ENCODE peak calls at places on chromosomes 1 and 21, in seven cellular contexts. One of them, this sample, is unnamed.

GRCh38 chr1:47229031-47229831 is 2.8 kb downstream of the TAL1 start:
- DNase-seq in neural progenitor cell: peak; percentile 64
- DNase-seq in lung: no peak
- DNase-seq in Panc1: no peak
- DNase-seq in upper lobe of left lung: no peak
- DNase-seq in left ventricle myocardium inferior: no peak
- DNase-seq in neuronal stem cell: no peak
- DNase-seq in this sample: no peak

GRCh38 chr1:93964777-93965200 is 55.6 kb upstream of the GCLM start:
- DNase-seq in neural progenitor cell: no peak
- DNase-seq in lung: no peak
- DNase-seq in Panc1: no peak
- DNase-seq in upper lobe of left lung: no peak
- DNase-seq in left ventricle myocardium inferior: no peak
- DNase-seq in neuronal stem cell: no peak
- DNase-seq in this sample: no peak

GRCh38 chr1:235015291-235015990 is 113.2 kb downstream of the TOMM20 start:
- DNase-seq in neural progenitor cell: no peak
- DNase-seq in lung: no peak
- DNase-seq in Panc1: no peak
- DNase-seq in upper lobe of left lung: no peak
- DNase-seq in left ventricle myocardium inferior: no peak
- DNase-seq in neuronal stem cell: no peak
- DNase-seq in this sample: no peak

GRCh38 chr1:181092056-181092455 is 3.6 kb downstream of the IER5 start:
- DNase-seq in neural progenitor cell: no peak
- DNase-seq in lung: no peak
- DNase-seq in Panc1: no peak
- DNase-seq in upper lobe of left lung: no peak
- DNase-seq in left ventricle myocardium inferior: no peak
- DNase-seq in neuronal stem cell: no peak
- DNase-seq in this sample: no peak

GRCh38 chr1:234206651-234207284 is 166.5 kb upstream of the COA6 start:
- DNase-seq in neural progenitor cell: no peak
- DNase-seq in lung: no peak
- DNase-seq in Panc1: peak; percentile 80
- DNase-seq in upper lobe of left lung: no peak
- DNase-seq in left ventricle myocardium inferior: peak; percentile 30
- DNase-seq in neuronal stem cell: no peak
- DNase-seq in this sample: no peak

GRCh38 chr21:35138665-35139381 is 89.7 kb upstream of the RUNX1 start:
- DNase-seq in neural progenitor cell: no peak
- DNase-seq in lung: no peak
- DNase-seq in Panc1: no peak
- DNase-seq in upper lobe of left lung: no peak
- DNase-seq in left ventricle myocardium inferior: no peak
- DNase-seq in neuronal stem cell: no peak
- DNase-seq in this sample: peak; percentile 31

GRCh38 chr1:193846881-193847280 is 660.5 kb upstream of the B3GALT2 start:
- DNase-seq in neural progenitor cell: no peak
- DNase-seq in lung: no peak
- DNase-seq in Panc1: no peak
- DNase-seq in upper lobe of left lung: no peak
- DNase-seq in left ventricle myocardium inferior: no peak
- DNase-seq in neuronal stem cell: no peak
- DNase-seq in this sample: no peak

GRCh38 chr1:99264201-99265021 is at the start of gene PLPPR4:
- DNase-seq in neural progenitor cell: peak; percentile 87
- DNase-seq in lung: peak; percentile 31
- DNase-seq in Panc1: no peak
- DNase-seq in upper lobe of left lung: peak; percentile 90
- DNase-seq in left ventricle myocardium inferior: peak; percentile 39
- DNase-seq in neuronal stem cell: peak; percentile 53
- DNase-seq in this sample: no peak

GRCh38 chr1:231827337-231828105 is 200.9 kb downstream of the DISC1 start:
- DNase-seq in neural progenitor cell: no peak
- DNase-seq in lung: no peak
- DNase-seq in Panc1: peak; percentile 64
- DNase-seq in upper lobe of left lung: no peak
- DNase-seq in left ventricle myocardium inferior: no peak
- DNase-seq in neuronal stem cell: no peak
- DNase-seq in this sample: no peak

GRCh38 chr1:224668991-224669390 is 52.9 kb downstream of the CNIH3 start:
- DNase-seq in neural progenitor cell: no peak
- DNase-seq in lung: no peak
- DNase-seq in Panc1: no peak
- DNase-seq in upper lobe of left lung: no peak
- DNase-seq in left ventricle myocardium inferior: no peak
- DNase-seq in neuronal stem cell: no peak
- DNase-seq in this sample: no peak

GRCh38 chr1:244049142-244049968 is 1.7 kb upstream of the ZBTB18 start:
- DNase-seq in neural progenitor cell: peak; percentile 83
- DNase-seq in lung: no peak
- DNase-seq in Panc1: no peak
- DNase-seq in upper lobe of left lung: peak; percentile 91
- DNase-seq in left ventricle myocardium inferior: peak; percentile 44
- DNase-seq in neuronal stem cell: no peak
- DNase-seq in this sample: peak; percentile 77

GRCh38 chr21:31509108-31510017 is 150.1 kb upstream of the SOD1 start:
- DNase-seq in neural progenitor cell: peak; percentile 38
- DNase-seq in lung: no peak
- DNase-seq in Panc1: no peak
- DNase-seq in upper lobe of left lung: no peak
- DNase-seq in left ventricle myocardium inferior: no peak
- DNase-seq in neuronal stem cell: no peak
- DNase-seq in this sample: peak; percentile 54

GRCh38 chr1:232667094-232667780 is 37.3 kb upstream of the SIPA1L2 start:
- DNase-seq in neural progenitor cell: no peak
- DNase-seq in lung: no peak
- DNase-seq in Panc1: no peak
- DNase-seq in upper lobe of left lung: no peak
- DNase-seq in left ventricle myocardium inferior: no peak
- DNase-seq in neuronal stem cell: no peak
- DNase-seq in this sample: no peak

GRCh38 chr1:75614455-75615379 is 3.8 kb upstream of the SLC44A5 start:
- DNase-seq in neural progenitor cell: peak; percentile 90
- DNase-seq in lung: peak; percentile 29
- DNase-seq in Panc1: no peak
- DNase-seq in upper lobe of left lung: peak; percentile 81
- DNase-seq in left ventricle myocardium inferior: peak; percentile 14
- DNase-seq in neuronal stem cell: peak; percentile 73
- DNase-seq in this sample: peak; percentile 9

GRCh38 chr1:89005286-89006151 is 13.1 kb upstream of the KYAT3 start:
- DNase-seq in neural progenitor cell: no peak
- DNase-seq in lung: no peak
- DNase-seq in Panc1: no peak
- DNase-seq in upper lobe of left lung: no peak
- DNase-seq in left ventricle myocardium inferior: no peak
- DNase-seq in neuronal stem cell: no peak
- DNase-seq in this sample: no peak

GRCh38 chr1:26336477-26337205 is 17.3 kb downstream of the CRYBG2 start:
- DNase-seq in neural progenitor cell: peak; percentile 91
- DNase-seq in lung: peak; percentile 89
- DNase-seq in Panc1: no peak
- DNase-seq in upper lobe of left lung: peak; percentile 98
- DNase-seq in left ventricle myocardium inferior: peak; percentile 70
- DNase-seq in neuronal stem cell: peak; percentile 72
- DNase-seq in this sample: peak; percentile 79

GRCh38 chr1:47674189-47674588 is 236.3 kb downstream of the FOXD2 start:
- DNase-seq in neural progenitor cell: no peak
- DNase-seq in lung: no peak
- DNase-seq in Panc1: no peak
- DNase-seq in upper lobe of left lung: no peak
- DNase-seq in left ventricle myocardium inferior: no peak
- DNase-seq in neuronal stem cell: no peak
- DNase-seq in this sample: no peak

GRCh38 chr1:68495968-68496679 is 758 bp downstream of the DEPDC1 start:
- DNase-seq in neural progenitor cell: peak; percentile 13
- DNase-seq in lung: no peak
- DNase-seq in Panc1: peak; percentile 10
- DNase-seq in upper lobe of left lung: no peak
- DNase-seq in left ventricle myocardium inferior: no peak
- DNase-seq in neuronal stem cell: peak; percentile 26
- DNase-seq in this sample: no peak

GRCh38 chr1:244757091-244757939 is 78.1 kb upstream of the COX20 start:
- DNase-seq in neural progenitor cell: no peak
- DNase-seq in lung: peak; percentile 32
- DNase-seq in Panc1: no peak
- DNase-seq in upper lobe of left lung: peak; percentile 74
- DNase-seq in left ventricle myocardium inferior: no peak
- DNase-seq in neuronal stem cell: no peak
- DNase-seq in this sample: no peak

GRCh38 chr1:109274533-109275476 is 8.1 kb downstream of the PSRC1 start:
- DNase-seq in neural progenitor cell: no peak
- DNase-seq in lung: peak; percentile 89
- DNase-seq in Panc1: no peak
- DNase-seq in upper lobe of left lung: peak; percentile 90
- DNase-seq in left ventricle myocardium inferior: peak; percentile 29
- DNase-seq in neuronal stem cell: no peak
- DNase-seq in this sample: no peak

GRCh38 chr21:36321325-36322082 is 1.5 kb downstream of the MORC3 start:
- DNase-seq in neural progenitor cell: peak; percentile 68
- DNase-seq in lung: no peak
- DNase-seq in Panc1: no peak
- DNase-seq in upper lobe of left lung: no peak
- DNase-seq in left ventricle myocardium inferior: no peak
- DNase-seq in neuronal stem cell: peak; percentile 9
- DNase-seq in this sample: no peak

GRCh38 chr1:19033516-19033840 is 77.0 kb upstream of the IFFO2 start:
- DNase-seq in neural progenitor cell: no peak
- DNase-seq in lung: no peak
- DNase-seq in Panc1: no peak
- DNase-seq in upper lobe of left lung: no peak
- DNase-seq in left ventricle myocardium inferior: no peak
- DNase-seq in neuronal stem cell: no peak
- DNase-seq in this sample: no peak

GRCh38 chr1:21725738-21726392 is 56.7 kb upstream of the RAP1GAP start:
- DNase-seq in neural progenitor cell: peak; percentile 59
- DNase-seq in lung: no peak
- DNase-seq in Panc1: no peak
- DNase-seq in upper lobe of left lung: no peak
- DNase-seq in left ventricle myocardium inferior: no peak
- DNase-seq in neuronal stem cell: peak; percentile 54
- DNase-seq in this sample: no peak
- H3K36me3 ChIP-seq in neural progenitor cell: peaks cover 13% of the 10 kb centered on the region
- H3K36me3 ChIP-seq in lung: peaks cover 14% of the 10 kb centered on the region
- H3K36me3 ChIP-seq in Panc1: peaks cover 11% of the 10 kb centered on the region
- H3K36me3 ChIP-seq in upper lobe of left lung: no peaks in the 10 kb centered on the region
- H3K36me3 ChIP-seq in left ventricle myocardium inferior: peaks cover 68% of the 10 kb centered on the region
- H3K36me3 ChIP-seq in neuronal stem cell: peaks cover 77% of the 10 kb centered on the region
- H3K36me3 ChIP-seq in this sample: peaks cover 8% of the 10 kb centered on the region

DNA sequence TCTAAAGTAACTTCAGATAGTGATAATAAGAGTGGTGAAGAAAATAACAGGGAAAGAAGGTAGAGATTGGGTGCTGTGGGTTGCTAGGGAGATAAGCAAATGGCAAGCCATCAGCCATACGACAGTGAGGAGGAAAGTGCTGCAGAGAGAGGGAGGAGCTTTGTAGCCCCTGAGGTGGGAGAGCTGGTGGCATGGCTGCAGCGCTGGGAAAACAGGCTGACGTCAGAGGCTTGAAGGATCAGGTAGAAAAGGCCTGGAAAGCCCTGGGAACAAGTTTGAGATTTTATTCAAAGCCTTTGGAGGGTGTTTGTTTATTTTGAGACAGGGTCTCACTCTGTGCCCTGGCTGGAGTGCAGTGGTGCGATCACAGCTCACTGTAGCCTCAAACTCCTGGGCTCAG is 109.5 kb downstream of the NMNAT2 start:
- DNase-seq in neural progenitor cell: no peak
- DNase-seq in lung: no peak
- DNase-seq in Panc1: no peak
- DNase-seq in upper lobe of left lung: no peak
- DNase-seq in left ventricle myocardium inferior: no peak
- DNase-seq in neuronal stem cell: no peak
- DNase-seq in this sample: no peak
- H3K4me1 ChIP-seq in neural progenitor cell: peaks cover 20% of the 10 kb centered on the region
- H3K4me1 ChIP-seq in lung: peaks cover 2% of the 10 kb centered on the region
- H3K4me1 ChIP-seq in Panc1: no peaks in the 10 kb centered on the region
- H3K4me1 ChIP-seq in upper lobe of left lung: no peaks in the 10 kb centered on the region
- H3K4me1 ChIP-seq in left ventricle myocardium inferior: peaks cover 68% of the 10 kb centered on the region
- H3K4me1 ChIP-seq in neuronal stem cell: peaks cover 5% of the 10 kb centered on the region
- H3K4me1 ChIP-seq in this sample: no peaks in the 10 kb centered on the region

DNA sequence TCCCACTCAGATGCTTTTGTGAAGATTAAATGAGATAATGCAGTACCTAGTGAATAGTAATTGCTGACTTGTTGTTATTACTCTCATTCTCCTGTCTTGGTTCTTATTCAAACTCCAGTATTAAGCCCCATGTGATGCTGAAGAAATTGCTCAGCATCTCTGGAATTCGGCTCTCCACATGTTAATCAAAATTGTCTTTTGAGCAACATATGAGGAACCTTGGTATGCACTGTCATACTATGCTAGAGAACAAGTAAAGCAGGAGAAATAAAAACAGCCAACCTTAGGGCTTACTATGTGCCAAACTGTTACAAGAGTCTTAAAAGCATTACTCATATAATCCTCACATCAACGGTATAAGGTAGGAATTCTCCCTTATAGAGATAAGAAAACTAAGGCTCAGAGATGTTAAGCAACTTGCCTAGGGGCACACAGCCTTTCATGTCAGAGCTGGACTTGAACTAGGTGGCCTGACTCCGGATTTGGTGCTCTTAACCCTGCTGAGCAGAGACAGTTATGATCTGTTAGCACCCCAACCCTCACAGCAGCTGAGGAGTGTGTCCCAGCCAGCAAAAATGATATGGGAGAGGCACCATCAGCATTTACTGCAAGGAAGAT is 102.4 kb downstream of the OMA1 start:
- DNase-seq in neural progenitor cell: no peak
- DNase-seq in lung: no peak
- DNase-seq in Panc1: no peak
- DNase-seq in upper lobe of left lung: no peak
- DNase-seq in left ventricle myocardium inferior: no peak
- DNase-seq in neuronal stem cell: no peak
- DNase-seq in this sample: no peak
- H3K27ac ChIP-seq in neural progenitor cell: no peak overlapping the region
- H3K27ac ChIP-seq in lung: no peak overlapping the region
- H3K27ac ChIP-seq in Panc1: no peak overlapping the region
- H3K27ac ChIP-seq in upper lobe of left lung: no peak overlapping the region
- H3K27ac ChIP-seq in left ventricle myocardium inferior: no peak overlapping the region
- H3K27ac ChIP-seq in neuronal stem cell: no peak overlapping the region
- H3K27ac ChIP-seq in this sample: no peak overlapping the region

GRCh38 chr1:13781228-13781627 is 81.2 kb downstream of the PRDM2 start:
- DNase-seq in neural progenitor cell: no peak
- DNase-seq in lung: no peak
- DNase-seq in Panc1: no peak
- DNase-seq in upper lobe of left lung: no peak
- DNase-seq in left ventricle myocardium inferior: no peak
- DNase-seq in neuronal stem cell: no peak
- DNase-seq in this sample: no peak
- H3K36me3 ChIP-seq in neural progenitor cell: peaks cover 6% of the 10 kb centered on the region
- H3K36me3 ChIP-seq in lung: peaks cover 30% of the 10 kb centered on the region
- H3K36me3 ChIP-seq in Panc1: peaks cover 15% of the 10 kb centered on the region
- H3K36me3 ChIP-seq in upper lobe of left lung: peaks cover 8% of the 10 kb centered on the region
- H3K36me3 ChIP-seq in left ventricle myocardium inferior: peaks cover 67% of the 10 kb centered on the region
- H3K36me3 ChIP-seq in neuronal stem cell: peaks cover 96% of the 10 kb centered on the region
- H3K36me3 ChIP-seq in this sample: peaks cover 33% of the 10 kb centered on the region